ENCODE peak calls at places on chromosomes 7 and 10, in four cellular contexts. One of them, this sample, is unnamed.

GRCh38 chr7:7536396-7537019 is 835 bp upstream of the COL28A1 start:
- DNase-seq in thyroid gland: no peak
- DNase-seq in stomach: no peak
- DNase-seq in astrocyte: no peak
- DNase-seq in this sample: no peak

GRCh38 chr10:49112851-49113250 is 2.5 kb downstream of the VSTM4 start:
- DNase-seq in thyroid gland: no peak
- DNase-seq in stomach: no peak
- DNase-seq in astrocyte: no peak
- DNase-seq in this sample: no peak

GRCh38 chr7:43112941-43113621 is 634 bp downstream of the HECW1 start:
- DNase-seq in thyroid gland: peak; percentile 74
- DNase-seq in stomach: no peak
- DNase-seq in astrocyte: peak; percentile 57
- DNase-seq in this sample: no peak

GRCh38 chr7:139153832-139154231 is 44.3 kb upstream of the ZC3HAV1 start:
- DNase-seq in thyroid gland: no peak
- DNase-seq in stomach: no peak
- DNase-seq in astrocyte: peak; percentile 93
- DNase-seq in this sample: peak; percentile 69

GRCh38 chr10:132745511-132745910 is 40.4 kb downstream of the NKX6-2 start:
- DNase-seq in thyroid gland: no peak
- DNase-seq in stomach: no peak
- DNase-seq in astrocyte: no peak
- DNase-seq in this sample: no peak

GRCh38 chr7:38507379-38507778 is 123.8 kb downstream of the AMPH start:
- DNase-seq in thyroid gland: no peak
- DNase-seq in stomach: no peak
- DNase-seq in astrocyte: no peak
- DNase-seq in this sample: no peak

GRCh38 chr7:39465055-39465929 is 100.9 kb upstream of the YAE1 start:
- DNase-seq in thyroid gland: peak; percentile 65
- DNase-seq in stomach: peak; percentile 48
- DNase-seq in astrocyte: peak; percentile 45
- DNase-seq in this sample: peak; percentile 64

GRCh38 chr10:4541292-4541691 is 284.7 kb upstream of the AKR1E2 start:
- DNase-seq in thyroid gland: no peak
- DNase-seq in stomach: peak; percentile 44
- DNase-seq in astrocyte: peak; percentile 92
- DNase-seq in this sample: peak; percentile 58

GRCh38 chr7:47937065-47937687 is 11.1 kb downstream of the PKD1L1 start:
- DNase-seq in thyroid gland: peak; percentile 35
- DNase-seq in stomach: no peak
- DNase-seq in astrocyte: no peak
- DNase-seq in this sample: no peak

GRCh38 chr7:114150704-114151103 is 231.9 kb upstream of the PPP1R3A start:
- DNase-seq in thyroid gland: no peak
- DNase-seq in stomach: no peak
- DNase-seq in astrocyte: no peak
- DNase-seq in this sample: no peak

GRCh38 chr7:44396931-44397525 is 71.6 kb upstream of the CAMK2B start:
- DNase-seq in thyroid gland: peak; percentile 30
- DNase-seq in stomach: no peak
- DNase-seq in astrocyte: no peak
- DNase-seq in this sample: no peak

GRCh38 chr10:61024801-61025201 is 80.8 kb upstream of the RHOBTB1 start:
- DNase-seq in thyroid gland: no peak
- DNase-seq in stomach: no peak
- DNase-seq in astrocyte: peak; percentile 7
- DNase-seq in this sample: no peak

GRCh38 chr10:43230909-43231522 is 35.8 kb downstream of the RASGEF1A start:
- DNase-seq in thyroid gland: peak; percentile 1
- DNase-seq in stomach: no peak
- DNase-seq in astrocyte: no peak
- DNase-seq in this sample: no peak

GRCh38 chr10:112774808-112775207 is 175.2 kb upstream of the TCF7L2 start:
- DNase-seq in thyroid gland: no peak
- DNase-seq in stomach: no peak
- DNase-seq in astrocyte: no peak
- DNase-seq in this sample: no peak

GRCh38 chr10:57579926-57580325 is 687.8 kb downstream of the IPMK start:
- DNase-seq in thyroid gland: no peak
- DNase-seq in stomach: no peak
- DNase-seq in astrocyte: no peak
- DNase-seq in this sample: no peak

GRCh38 chr7:519974-520458 is 370 bp upstream of the PDGFA start:
- DNase-seq in thyroid gland: peak; percentile 45
- DNase-seq in stomach: peak; percentile 63
- DNase-seq in astrocyte: peak; percentile 49
- DNase-seq in this sample: no peak

GRCh38 chr7:153682628-153683027 is 369.6 kb upstream of the DPP6 start:
- DNase-seq in thyroid gland: peak; percentile 2
- DNase-seq in stomach: no peak
- DNase-seq in astrocyte: no peak
- DNase-seq in this sample: no peak

GRCh38 chr10:115653473-115653872 is 560.3 kb downstream of the ATRNL1 start:
- DNase-seq in thyroid gland: no peak
- DNase-seq in stomach: no peak
- DNase-seq in astrocyte: no peak
- DNase-seq in this sample: no peak

GRCh38 chr10:13100349-13101294 is 659 bp downstream of the OPTN start:
- DNase-seq in thyroid gland: peak; percentile 24
- DNase-seq in stomach: peak; percentile 34
- DNase-seq in astrocyte: peak; percentile 26
- DNase-seq in this sample: no peak

GRCh38 chr7:36305226-36305625 is 84.4 kb upstream of the ANLN start:
- DNase-seq in thyroid gland: no peak
- DNase-seq in stomach: peak; percentile 5
- DNase-seq in astrocyte: no peak
- DNase-seq in this sample: no peak

GRCh38 chr7:132286836-132287235 is 289.4 kb downstream of the PLXNA4 start:
- DNase-seq in thyroid gland: no peak
- DNase-seq in stomach: no peak
- DNase-seq in astrocyte: no peak
- DNase-seq in this sample: no peak

GRCh38 chr7:41699532-41699931 is 3.4 kb downstream of the INHBA start:
- DNase-seq in thyroid gland: peak; percentile 41
- DNase-seq in stomach: no peak
- DNase-seq in astrocyte: no peak
- DNase-seq in this sample: peak; percentile 19

GRCh38 chr10:4270116-4270515 is 485.1 kb upstream of the KLF6 start:
- DNase-seq in thyroid gland: no peak
- DNase-seq in stomach: no peak
- DNase-seq in astrocyte: peak; percentile 78
- DNase-seq in this sample: peak; percentile 36

GRCh38 chr10:17244712-17245365 is 16.8 kb downstream of the VIM start:
- DNase-seq in thyroid gland: no peak
- DNase-seq in stomach: no peak
- DNase-seq in astrocyte: no peak
- DNase-seq in this sample: no peak

GRCh38 chr7:39219869-39220268 is 242.2 kb downstream of the POU6F2 start:
- DNase-seq in thyroid gland: no peak
- DNase-seq in stomach: no peak
- DNase-seq in astrocyte: no peak
- DNase-seq in this sample: no peak

GRCh38 chr10:121527690-121528089 is 70.6 kb downstream of the FGFR2 start:
- DNase-seq in thyroid gland: peak; percentile 78
- DNase-seq in stomach: no peak
- DNase-seq in astrocyte: peak; percentile 85
- DNase-seq in this sample: no peak

GRCh38 chr10:122515022-122515424 is 45.5 kb upstream of the DMBT1 start:
- DNase-seq in thyroid gland: no peak
- DNase-seq in stomach: no peak
- DNase-seq in astrocyte: peak; percentile 60
- DNase-seq in this sample: no peak

GRCh38 chr7:3559178-3559765 is 258.2 kb downstream of the SDK1 start:
- DNase-seq in thyroid gland: no peak
- DNase-seq in stomach: no peak
- DNase-seq in astrocyte: peak; percentile 97
- DNase-seq in this sample: peak; percentile 44

GRCh38 chr7:74498996-74499834 is 45.5 kb downstream of the GTF2IRD1 start:
- DNase-seq in thyroid gland: peak; percentile 70
- DNase-seq in stomach: no peak
- DNase-seq in astrocyte: no peak
- DNase-seq in this sample: no peak

GRCh38 chr7:32299133-32299702 is 191.0 kb downstream of the LSM5 start:
- DNase-seq in thyroid gland: peak; percentile 44
- DNase-seq in stomach: no peak
- DNase-seq in astrocyte: no peak
- DNase-seq in this sample: no peak
- H3K4me3 ChIP-seq in thyroid gland: peak overlapping the region; percentile 35
- H3K4me3 ChIP-seq in stomach: peak overlapping the region; percentile 39
- H3K4me3 ChIP-seq in astrocyte: peak overlapping the region; percentile 64
- H3K4me3 ChIP-seq in this sample: no peak overlapping the region

GRCh38 chr10:70546585-70546984 is 56.0 kb downstream of the PRF1 start:
- DNase-seq in thyroid gland: peak; percentile 66
- DNase-seq in stomach: peak; percentile 40
- DNase-seq in astrocyte: no peak
- DNase-seq in this sample: no peak

GRCh38 chr10:70551971-70552422 is 50.5 kb downstream of the PRF1 start:
- DNase-seq in thyroid gland: peak; percentile 95
- DNase-seq in stomach: no peak
- DNase-seq in astrocyte: peak; percentile 87
- DNase-seq in this sample: no peak

GRCh38 chr10:70549962-70550845 is 52.3 kb downstream of the PRF1 start:
- DNase-seq in thyroid gland: peak; percentile 76
- DNase-seq in stomach: peak; percentile 77
- DNase-seq in astrocyte: peak; percentile 34
- DNase-seq in this sample: peak; percentile 76

GRCh38 chr10:70551491-70551890 is 51.0 kb downstream of the PRF1 start:
- DNase-seq in thyroid gland: no peak
- DNase-seq in stomach: no peak
- DNase-seq in astrocyte: no peak
- DNase-seq in this sample: no peak

GRCh38 chr10:70549351-70549961 is 53.1 kb downstream of the PRF1 start:
- DNase-seq in thyroid gland: no peak
- DNase-seq in stomach: no peak
- DNase-seq in astrocyte: no peak
- DNase-seq in this sample: no peak
- TF ChIP-seq CTCF in thyroid gland: no peak
- TF ChIP-seq CTCF in stomach: no peak
- TF ChIP-seq CTCF in astrocyte: no peak
- TF ChIP-seq CTCF in this sample: no peak

DNA sequence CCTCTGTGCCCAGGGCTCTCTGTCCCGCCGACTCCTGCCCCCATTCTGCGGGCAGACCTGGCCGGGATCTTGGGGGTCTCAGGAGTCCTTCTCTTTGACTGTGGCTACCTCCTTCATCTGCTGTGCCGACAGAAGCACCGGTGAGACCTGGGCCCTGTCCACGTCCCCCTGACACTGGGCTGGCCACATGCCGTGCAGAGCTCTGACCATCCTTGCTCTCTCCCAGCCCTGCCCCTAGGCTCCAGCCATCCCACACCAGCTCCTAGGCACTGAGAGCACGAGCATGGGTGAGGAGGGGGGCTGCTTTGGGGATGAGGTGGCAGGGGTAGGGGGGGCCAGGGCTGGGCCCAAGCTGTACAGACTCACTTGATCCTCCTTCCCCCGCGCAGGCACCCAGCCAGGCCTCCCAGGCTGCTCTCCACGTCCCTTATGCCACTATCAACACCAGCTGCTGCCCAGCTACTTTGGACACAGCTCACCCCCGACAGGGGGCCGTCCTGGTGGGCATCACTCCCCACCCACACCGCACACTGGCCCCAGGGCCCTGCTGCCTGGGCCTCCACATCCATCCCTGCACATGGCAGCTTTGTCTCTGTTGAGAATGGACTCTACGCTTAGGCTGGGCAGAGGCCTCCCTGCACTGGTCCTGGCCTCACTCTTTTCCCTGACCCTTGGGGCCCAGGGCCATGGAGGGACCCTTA is 4.8 kb upstream of the PILRB start:
- DNase-seq in thyroid gland: no peak
- DNase-seq in stomach: no peak
- DNase-seq in astrocyte: no peak
- DNase-seq in this sample: no peak
- H3K4me1 ChIP-seq in thyroid gland: no peaks in the 10 kb centered on the region
- H3K4me1 ChIP-seq in stomach: no peaks in the 10 kb centered on the region
- H3K4me1 ChIP-seq in astrocyte: no peaks in the 10 kb centered on the region
- H3K4me1 ChIP-seq in this sample: no peaks in the 10 kb centered on the region

DNA sequence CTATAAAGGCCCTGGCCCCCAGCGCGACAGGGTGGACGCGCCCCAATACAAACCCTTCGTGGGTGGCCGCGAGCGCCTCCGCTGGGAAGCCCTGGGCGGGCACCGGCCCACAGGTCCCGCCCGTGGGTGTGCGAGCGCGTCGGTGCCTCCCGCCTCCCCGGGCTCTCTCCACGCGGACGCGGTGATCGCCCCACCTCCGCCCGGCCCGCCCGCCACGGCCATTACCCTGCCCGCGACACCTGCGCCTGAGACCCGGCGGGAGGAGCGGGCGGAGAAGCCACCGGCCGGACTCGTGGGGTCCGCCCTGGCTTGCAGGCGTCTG is 81.2 kb downstream of the PAX2 start:
- DNase-seq in thyroid gland: no peak
- DNase-seq in stomach: no peak
- DNase-seq in astrocyte: no peak
- DNase-seq in this sample: no peak
- H3K4me3 ChIP-seq in thyroid gland: no peak overlapping the region
- H3K4me3 ChIP-seq in stomach: peak overlapping the region; percentile 41
- H3K4me3 ChIP-seq in astrocyte: no peak overlapping the region
- H3K4me3 ChIP-seq in this sample: no peak overlapping the region

GRCh38 chr7:144011458-144012230 is 11.5 kb downstream of the OR6B1 start:
- DNase-seq in thyroid gland: no peak
- DNase-seq in stomach: no peak
- DNase-seq in astrocyte: no peak
- DNase-seq in this sample: no peak
- TF ChIP-seq CTCF in thyroid gland: no peak
- TF ChIP-seq CTCF in stomach: no peak
- TF ChIP-seq CTCF in astrocyte: no peak
- TF ChIP-seq CTCF in this sample: peak; percentile 60